ENCODE peak calls at places on chromosomes 1 and 21, in five cellular contexts. One of them, this sample, is unnamed.

GRCh38 chr1:10424651-10425050 is 5.6 kb upstream of the CENPS start:
- DNase-seq in tibial nerve: no peak
- DNase-seq in heart left ventricle: no peak
- DNase-seq in H54: no peak
- DNase-seq in breast epithelium: no peak
- DNase-seq in this sample: no peak

GRCh38 chr1:167564592-167564991 is 11.0 kb upstream of the CREG1 start:
- DNase-seq in tibial nerve: no peak
- DNase-seq in heart left ventricle: peak; percentile 39
- DNase-seq in H54: no peak
- DNase-seq in breast epithelium: peak; percentile 69
- DNase-seq in this sample: no peak

GRCh38 chr1:45337630-45338320 is 2.2 kb upstream of the TOE1 start:
- DNase-seq in tibial nerve: no peak
- DNase-seq in heart left ventricle: no peak
- DNase-seq in H54: no peak
- DNase-seq in breast epithelium: no peak
- DNase-seq in this sample: no peak

GRCh38 chr1:219670426-219671149 is 57.7 kb upstream of the ZC3H11B start:
- DNase-seq in tibial nerve: no peak
- DNase-seq in heart left ventricle: peak; percentile 87
- DNase-seq in H54: no peak
- DNase-seq in breast epithelium: no peak
- DNase-seq in this sample: no peak

GRCh38 chr1:44721521-44722361 is 9.2 kb downstream of the RNU5D-1 start:
- DNase-seq in tibial nerve: no peak
- DNase-seq in heart left ventricle: no peak
- DNase-seq in H54: peak; percentile 98
- DNase-seq in breast epithelium: no peak
- DNase-seq in this sample: no peak

GRCh38 chr1:160158031-160158430 is 6.6 kb downstream of the ATP1A4 start:
- DNase-seq in tibial nerve: no peak
- DNase-seq in heart left ventricle: no peak
- DNase-seq in H54: no peak
- DNase-seq in breast epithelium: no peak
- DNase-seq in this sample: no peak

GRCh38 chr1:215797859-215798258 is 230.8 kb downstream of the KCTD3 start:
- DNase-seq in tibial nerve: no peak
- DNase-seq in heart left ventricle: no peak
- DNase-seq in H54: no peak
- DNase-seq in breast epithelium: no peak
- DNase-seq in this sample: no peak

GRCh38 chr21:28627691-28628090 is 365.0 kb downstream of the LTN1 start:
- DNase-seq in tibial nerve: no peak
- DNase-seq in heart left ventricle: no peak
- DNase-seq in H54: no peak
- DNase-seq in breast epithelium: no peak
- DNase-seq in this sample: no peak

GRCh38 chr1:21691739-21692138 is 22.6 kb upstream of the RAP1GAP start:
- DNase-seq in tibial nerve: no peak
- DNase-seq in heart left ventricle: no peak
- DNase-seq in H54: no peak
- DNase-seq in breast epithelium: no peak
- DNase-seq in this sample: no peak

GRCh38 chr1:24191860-24192259 is 4.8 kb upstream of the IFNLR1 start:
- DNase-seq in tibial nerve: no peak
- DNase-seq in heart left ventricle: no peak
- DNase-seq in H54: peak; percentile 59
- DNase-seq in breast epithelium: no peak
- DNase-seq in this sample: peak; percentile 2

GRCh38 chr21:33286076-33286475 is 19.9 kb downstream of the IL10RB start:
- DNase-seq in tibial nerve: no peak
- DNase-seq in heart left ventricle: no peak
- DNase-seq in H54: no peak
- DNase-seq in breast epithelium: no peak
- DNase-seq in this sample: no peak

GRCh38 chr1:227895828-227896685 is 51.7 kb downstream of the WNT9A start:
- DNase-seq in tibial nerve: no peak
- DNase-seq in heart left ventricle: no peak
- DNase-seq in H54: no peak
- DNase-seq in breast epithelium: peak; percentile 74
- DNase-seq in this sample: peak; percentile 46

GRCh38 chr1:221823149-221823548 is 81.3 kb upstream of the DUSP10 start:
- DNase-seq in tibial nerve: no peak
- DNase-seq in heart left ventricle: no peak
- DNase-seq in H54: no peak
- DNase-seq in breast epithelium: no peak
- DNase-seq in this sample: no peak

GRCh38 chr1:203328714-203329122 is 22.2 kb downstream of the FMOD start:
- DNase-seq in tibial nerve: no peak
- DNase-seq in heart left ventricle: no peak
- DNase-seq in H54: no peak
- DNase-seq in breast epithelium: no peak
- DNase-seq in this sample: no peak

GRCh38 chr1:37741130-37741529 is 23.8 kb downstream of the EPHA10 start:
- DNase-seq in tibial nerve: peak; percentile 6
- DNase-seq in heart left ventricle: no peak
- DNase-seq in H54: no peak
- DNase-seq in breast epithelium: peak; percentile 40
- DNase-seq in this sample: no peak

GRCh38 chr1:174013864-174014418 is 8.2 kb downstream of the RC3H1 start:
- DNase-seq in tibial nerve: no peak
- DNase-seq in heart left ventricle: no peak
- DNase-seq in H54: no peak
- DNase-seq in breast epithelium: no peak
- DNase-seq in this sample: no peak

GRCh38 chr1:193537266-193538003 is 351.0 kb upstream of the B3GALT2 start:
- DNase-seq in tibial nerve: no peak
- DNase-seq in heart left ventricle: no peak
- DNase-seq in H54: no peak
- DNase-seq in breast epithelium: no peak
- DNase-seq in this sample: no peak

GRCh38 chr1:92301021-92301420 is 2.2 kb downstream of the RPAP2 start:
- DNase-seq in tibial nerve: no peak
- DNase-seq in heart left ventricle: no peak
- DNase-seq in H54: no peak
- DNase-seq in breast epithelium: no peak
- DNase-seq in this sample: no peak

DNA sequence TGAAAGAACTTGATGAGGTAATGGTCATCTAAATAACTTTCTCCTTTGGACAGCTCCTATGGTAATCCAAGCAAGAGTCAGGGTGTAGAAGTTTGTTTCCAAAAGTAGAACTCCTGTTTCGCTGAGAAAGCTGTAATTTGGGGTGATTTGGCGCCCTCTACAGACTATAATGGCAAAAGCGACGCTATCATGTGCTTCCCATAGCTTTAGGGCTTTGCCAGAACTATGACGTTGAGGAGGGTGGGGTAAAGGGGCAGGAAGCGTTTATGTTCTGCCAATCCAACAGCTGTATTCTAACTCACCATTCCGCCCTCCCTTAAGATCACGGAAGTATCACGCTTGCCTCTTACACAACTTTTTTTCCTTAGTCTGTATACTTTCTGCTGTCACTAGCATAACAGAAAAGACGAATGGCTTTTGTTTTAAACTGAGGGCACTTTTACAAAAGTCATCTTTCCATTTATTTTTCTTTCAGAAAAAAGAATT is at the start of gene FMO4:
- DNase-seq in tibial nerve: peak; percentile 95
- DNase-seq in heart left ventricle: peak; percentile 90
- DNase-seq in H54: peak; percentile 78
- DNase-seq in breast epithelium: peak; percentile 95
- DNase-seq in this sample: peak; percentile 86
- TF ChIP-seq POLR2A in tibial nerve: peak; percentile 41
- TF ChIP-seq POLR2A in heart left ventricle: peak; percentile 24
- TF ChIP-seq POLR2A in H54: no peak
- TF ChIP-seq POLR2A in breast epithelium: no peak
- TF ChIP-seq POLR2A in this sample: no peak

GRCh38 chr21:45512626-45513002 is 29.6 kb downstream of the SLC19A1 start:
- DNase-seq in tibial nerve: no peak
- DNase-seq in heart left ventricle: peak; percentile 7
- DNase-seq in H54: no peak
- DNase-seq in breast epithelium: no peak
- DNase-seq in this sample: peak; percentile 65
- TF ChIP-seq POLR2A in tibial nerve: no peak
- TF ChIP-seq POLR2A in heart left ventricle: no peak
- TF ChIP-seq POLR2A in H54: no peak
- TF ChIP-seq POLR2A in breast epithelium: no peak
- TF ChIP-seq POLR2A in this sample: no peak

GRCh38 chr1:84505167-84506001 is 802 bp upstream of the SPATA1 start:
- DNase-seq in tibial nerve: peak; percentile 46
- DNase-seq in heart left ventricle: no peak
- DNase-seq in H54: peak; percentile 24
- DNase-seq in breast epithelium: peak; percentile 45
- DNase-seq in this sample: peak; percentile 85

GRCh38 chr1:84506002-84506728 is at the start of the genes GNG5 and SPATA1:
- DNase-seq in tibial nerve: peak; percentile 96
- DNase-seq in heart left ventricle: peak; percentile 99
- DNase-seq in H54: peak; percentile 92
- DNase-seq in breast epithelium: peak; percentile 96
- DNase-seq in this sample: peak; percentile 99

GRCh38 chr1:84502892-84503291 is 3.3 kb upstream of the SPATA1 start:
- DNase-seq in tibial nerve: no peak
- DNase-seq in heart left ventricle: no peak
- DNase-seq in H54: no peak
- DNase-seq in breast epithelium: no peak
- DNase-seq in this sample: no peak

GRCh38 chr1:84506729-84507453 is 510 bp upstream of the GNG5 start:
- DNase-seq in tibial nerve: no peak
- DNase-seq in heart left ventricle: no peak
- DNase-seq in H54: no peak
- DNase-seq in breast epithelium: no peak
- DNase-seq in this sample: no peak

DNA sequence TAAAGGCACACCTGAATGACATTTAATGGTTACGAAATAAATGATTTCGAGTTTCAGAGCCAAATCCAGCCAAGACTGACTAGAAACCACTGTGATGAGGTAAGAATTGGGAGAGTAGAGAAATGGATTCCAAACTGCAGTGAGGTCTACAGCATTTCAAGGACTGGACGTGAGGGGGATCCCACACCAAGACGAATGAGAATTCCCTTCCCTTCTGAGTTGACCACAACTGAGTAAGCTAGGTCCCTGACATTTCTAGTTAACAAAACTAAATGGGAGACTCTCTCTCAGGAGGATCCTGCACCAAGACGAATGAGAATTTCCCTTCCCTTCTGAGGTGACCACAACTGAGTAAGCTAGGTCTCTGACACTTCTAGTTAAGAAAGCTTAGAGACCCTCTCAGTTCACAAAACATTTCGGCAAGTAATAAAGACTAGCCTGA is 1.6 kb upstream of the SPATA1 start:
- DNase-seq in tibial nerve: no peak
- DNase-seq in heart left ventricle: no peak
- DNase-seq in H54: no peak
- DNase-seq in breast epithelium: no peak
- DNase-seq in this sample: no peak
- TF ChIP-seq POLR2A in tibial nerve: no peak
- TF ChIP-seq POLR2A in heart left ventricle: no peak
- TF ChIP-seq POLR2A in H54: no peak
- TF ChIP-seq POLR2A in breast epithelium: no peak
- TF ChIP-seq POLR2A in this sample: no peak

DNA sequence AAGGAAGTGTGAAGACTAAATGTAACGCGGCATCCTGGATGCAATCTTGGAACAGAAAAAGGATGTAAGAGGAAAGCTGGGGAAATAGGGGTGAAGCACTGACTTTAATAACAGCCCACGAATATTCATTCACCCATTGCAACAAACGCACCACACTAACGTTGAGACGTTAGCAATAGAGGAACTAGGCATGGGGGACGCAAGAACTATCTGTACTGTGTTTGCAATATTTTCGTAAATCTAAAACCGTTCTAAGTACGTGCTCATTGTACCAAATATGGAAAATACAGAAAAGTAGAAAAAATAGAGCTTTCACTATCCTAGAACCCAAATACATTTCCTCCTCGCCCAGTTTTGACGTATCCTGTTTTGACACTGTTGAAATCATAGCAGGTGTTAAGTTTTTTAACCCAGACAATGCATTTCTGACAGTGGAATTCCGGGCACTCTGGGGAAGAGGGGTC is 3.9 kb downstream of the LAPTM5 start:
- DNase-seq in tibial nerve: no peak
- DNase-seq in heart left ventricle: no peak
- DNase-seq in H54: no peak
- DNase-seq in breast epithelium: no peak
- DNase-seq in this sample: no peak
- TF ChIP-seq POLR2A in tibial nerve: no peak
- TF ChIP-seq POLR2A in heart left ventricle: no peak
- TF ChIP-seq POLR2A in H54: no peak
- TF ChIP-seq POLR2A in breast epithelium: no peak
- TF ChIP-seq POLR2A in this sample: no peak

GRCh38 chr1:1374068-1374860 is 743 bp downstream of the AURKAIP1 start:
- DNase-seq in tibial nerve: no peak
- DNase-seq in heart left ventricle: peak; percentile 40
- DNase-seq in H54: no peak
- DNase-seq in breast epithelium: no peak
- DNase-seq in this sample: no peak

GRCh38 chr1:1373051-1373450 is 2.0 kb downstream of the AURKAIP1 start:
- DNase-seq in tibial nerve: no peak
- DNase-seq in heart left ventricle: no peak
- DNase-seq in H54: no peak
- DNase-seq in breast epithelium: no peak
- DNase-seq in this sample: no peak

GRCh38 chr1:1373493-1374067 is 1.4 kb downstream of the AURKAIP1 start:
- DNase-seq in tibial nerve: no peak
- DNase-seq in heart left ventricle: peak; percentile 34
- DNase-seq in H54: no peak
- DNase-seq in breast epithelium: no peak
- DNase-seq in this sample: no peak

GRCh38 chr1:1376551-1377226 is 1.7 kb upstream of the AURKAIP1 start:
- DNase-seq in tibial nerve: no peak
- DNase-seq in heart left ventricle: no peak
- DNase-seq in H54: no peak
- DNase-seq in breast epithelium: no peak
- DNase-seq in this sample: no peak

DNA sequence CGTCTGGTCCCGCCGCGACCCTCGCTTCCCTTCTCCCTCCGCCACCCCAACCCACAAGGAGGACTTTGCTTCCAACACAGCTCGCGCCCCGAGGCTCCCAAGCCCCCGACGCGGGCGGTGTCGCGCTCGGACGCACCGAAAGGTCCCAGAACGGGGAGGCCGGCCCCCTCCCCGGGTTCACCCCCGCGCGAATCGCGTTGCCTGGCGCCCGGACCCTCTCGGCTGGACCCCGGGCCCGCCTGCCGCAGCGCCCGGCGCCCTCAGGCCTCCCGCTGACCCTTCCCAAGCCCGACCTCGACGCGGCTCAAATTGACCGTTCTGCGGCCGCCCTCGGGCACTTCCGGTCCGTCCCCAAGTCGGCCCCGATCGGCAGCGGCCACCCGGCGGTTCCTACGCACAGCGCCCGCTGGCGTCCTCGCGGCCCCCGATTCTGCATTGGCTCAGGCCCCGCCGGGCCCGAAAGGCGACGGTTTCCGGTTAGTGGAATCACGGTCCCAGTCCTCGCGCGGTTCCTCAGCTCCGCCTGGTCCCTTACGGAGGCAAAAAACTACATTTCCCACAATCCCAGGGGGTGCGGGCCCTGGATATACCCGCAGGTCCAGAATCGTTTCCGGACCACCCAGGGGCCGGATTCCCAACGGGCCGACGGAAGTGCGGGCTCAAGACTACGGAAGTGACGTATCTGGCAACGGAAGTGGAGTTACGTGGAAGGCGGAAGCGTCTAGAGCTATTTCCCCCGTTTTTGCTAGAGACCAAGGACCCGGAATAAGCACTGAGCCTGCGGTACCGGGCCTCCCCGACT is at the start of gene AURKAIP1:
- DNase-seq in tibial nerve: peak; percentile 98
- DNase-seq in heart left ventricle: peak; percentile 99
- DNase-seq in H54: peak; percentile 91
- DNase-seq in breast epithelium: peak; percentile 99
- DNase-seq in this sample: peak; percentile 99
- TF ChIP-seq POLR2A in tibial nerve: peak; percentile 50
- TF ChIP-seq POLR2A in heart left ventricle: peak; percentile 76
- TF ChIP-seq POLR2A in H54: peak; percentile 30
- TF ChIP-seq POLR2A in breast epithelium: peak; percentile 36
- TF ChIP-seq POLR2A in this sample: no peak

This sample was measured in suprapubic skin.